ENCODE peak calls at places on chromosome 15, in four cellular contexts. I is HuH-7.5, B is astrocyte of the spinal cord, W is HFFc6. R is an unnamed sample.

GRCh38 chr15:91865903-91866302 is 12.4 kb downstream of the SLCO3A1 start:
- DNase-seq in W (no peak), B (no peak), I (no peak), R (peak; percentile 14)

GRCh38 chr15:41843571-41843970 is 4.9 kb downstream of the PLA2G4B start:
- DNase-seq in I (no peak), B (no peak), W (no peak), R (no peak)

GRCh38 chr15:40695469-40695910 is 516 bp downstream of the RAD51 start:
- DNase-seq in W (peak; percentile 8), B (peak; percentile 19), I (no peak), R (no peak)

GRCh38 chr15:48396020-48396419 is 64.8 kb downstream of the DUT start:
- DNase-seq in I (no peak), B (no peak), W (no peak), R (no peak)

GRCh38 chr15:96340611-96341464 is 10.3 kb downstream of the NR2F2 start:
- DNase-seq in W (no peak), I (no peak), B (peak; percentile 71), R (no peak)

GRCh38 chr15:49410660-49411059 is 12.4 kb upstream of the FGF7 start:
- DNase-seq in I (no peak), B (no peak), W (no peak), R (no peak)

GRCh38 chr15:89903015-89903857 is 9.4 kb upstream of the AP3S2 start:
- DNase-seq in I (no peak), W (no peak), B (no peak), R (no peak)

GRCh38 chr15:75671684-75672083 is 24.0 kb downstream of the SNX33 start:
- DNase-seq in B (no peak), I (no peak), W (no peak), R (no peak)

GRCh38 chr15:35912196-35912595 is 366.2 kb upstream of the DPH6 start:
- DNase-seq in B (peak; percentile 2), I (no peak), W (no peak), R (no peak)

GRCh38 chr15:40441736-40442531 is 1.2 kb downstream of the BAHD1 start:
- DNase-seq in W (no peak), I (peak; percentile 51), B (no peak), R (no peak)

GRCh38 chr15:86620636-86621349 is 541.1 kb downstream of the AGBL1 start:
- DNase-seq in I (no peak), B (no peak), W (no peak), R (no peak)

GRCh38 chr15:69979269-69979668 is 118.4 kb downstream of the TLE3 start:
- DNase-seq in I (no peak), W (no peak), B (no peak), R (peak; percentile 65)

GRCh38 chr15:94383706-94384105 is 152.3 kb downstream of the MCTP2 start:
- DNase-seq in B (no peak), I (no peak), W (no peak), R (no peak)

GRCh38 chr15:69610858-69611257 is 158.2 kb downstream of the RPLP1 start:
- DNase-seq in W (no peak), I (no peak), B (no peak), R (no peak)

GRCh38 chr15:74422723-74423442 is 10.9 kb downstream of the SEMA7A start:
- DNase-seq in W (peak; percentile 77), B (peak; percentile 58), I (no peak), R (peak; percentile 97)

GRCh38 chr15:44489464-44489863 is 47.5 kb upstream of the EIF3J start:
- DNase-seq in B (peak; percentile 90), I (no peak), W (peak; percentile 79), R (peak; percentile 94)

GRCh38 chr15:49225572-49226281 is 55.7 kb downstream of the GALK2 start:
- DNase-seq in I (no peak), B (peak; percentile 46), W (peak; percentile 10), R (no peak)

GRCh38 chr15:63991706-63992105 is 54.6 kb downstream of the DAPK2 start:
- DNase-seq in I (no peak), W (no peak), B (no peak), R (no peak)

GRCh38 chr15:41892621-41893421 is 1.0 kb downstream of the SPTBN5 start:
- DNase-seq in B (no peak), W (no peak), I (no peak), R (no peak)

GRCh38 chr15:68789921-68790575 is 30.6 kb downstream of the ANP32A start:
- DNase-seq in W (no peak), I (no peak), B (peak; percentile 79), R (no peak)

GRCh38 chr15:95931619-95932018 is 398.9 kb upstream of the NR2F2 start:
- DNase-seq in B (no peak), W (no peak), I (no peak), R (no peak)

GRCh38 chr15:99963976-99964375 is 230.7 kb upstream of the LYSMD4 start:
- DNase-seq in B (no peak), I (no peak), W (no peak), R (no peak)

GRCh38 chr15:28012231-28012630 is 86.9 kb downstream of the OCA2 start:
- DNase-seq in W (no peak), I (no peak), B (no peak), R (no peak)

GRCh38 chr15:45157056-45157455 is 27.3 kb downstream of the DUOX1 start:
- DNase-seq in I (no peak), W (peak; percentile 83), B (peak; percentile 60), R (no peak)

GRCh38 chr15:76038512-76038911 is 21.3 kb upstream of the TMEM266 start:
- DNase-seq in B (no peak), W (no peak), I (no peak), R (no peak)

GRCh38 chr15:79168922-79169322 is 78.3 kb upstream of the RASGRF1 start:
- DNase-seq in W (no peak), B (no peak), I (no peak), R (peak; percentile 61)

GRCh38 chr15:20340931-20341661 is 200.5 kb downstream of the GOLGA6L6 start:
- DNase-seq in B (peak; percentile 34), W (peak; percentile 23), I (no peak), R (no peak)

GRCh38 chr15:88992912-88993376 is 79.8 kb upstream of the MFGE8 start:
- DNase-seq in I (no peak), B (no peak), W (no peak), R (no peak)

GRCh38 chr15:67803996-67804843 is 21.1 kb upstream of the SKOR1 start:
- DNase-seq in W (no peak), B (no peak), I (no peak), R (no peak)

GRCh38 chr15:43168192-43169107 is 16.8 kb upstream of the CCNDBP1 start:
- DNase-seq in I (no peak), W (peak; percentile 46), B (peak; percentile 87), R (peak; percentile 77)

GRCh38 chr15:39914977-39915376 is 5.1 kb downstream of the GPR176 start:
- DNase-seq in B (no peak), I (no peak), W (no peak), R (no peak)

GRCh38 chr15:73948396-73948795 is 22.1 kb downstream of the LOXL1 start:
- DNase-seq in W (no peak), I (no peak), B (no peak), R (no peak)

GRCh38 chr15:77969055-77969454 is 108.5 kb downstream of the TBC1D2B start:
- DNase-seq in B (no peak), I (no peak), W (no peak), R (no peak)

GRCh38 chr15:59843609-59844008 is 154.5 kb upstream of the BNIP2 start:
- DNase-seq in I (no peak), B (no peak), W (no peak), R (no peak)

GRCh38 chr15:71747128-71748083 is 62.9 kb upstream of the NR2E3 start:
- DNase-seq in I (peak; percentile 58), B (peak; percentile 89), W (peak; percentile 93), R (peak; percentile 91)

GRCh38 chr15:69713726-69714559 is 261.3 kb downstream of the RPLP1 start:
- DNase-seq in B (no peak), I (no peak), W (no peak), R (no peak)

GRCh38 chr15:35088329-35088728 is 3.2 kb upstream of the NANOGP8 start:
- DNase-seq in B (no peak), W (no peak), I (no peak), R (no peak)

R was measured in RCC 7860.